ENCODE peak calls at places on chromosome 22, in four cellular contexts. One of them, this sample, is unnamed.

GRCh38 chr22:25167082-25167481 is 32.6 kb upstream of the CRYBB3 start:
- DNase-seq in H4: no peak
- DNase-seq in endothelial cell: no peak
- DNase-seq in iris pigment epithelial cell: no peak
- DNase-seq in this sample: no peak

GRCh38 chr22:39665661-39666431 is 95.3 kb downstream of the CACNA1I start:
- DNase-seq in iris pigment epithelial cell: no peak
- DNase-seq in H4: no peak
- DNase-seq in endothelial cell: no peak
- DNase-seq in this sample: no peak

GRCh38 chr22:37180531-37181231 is 7.4 kb downstream of the C1QTNF6 start:
- DNase-seq in endothelial cell: no peak
- DNase-seq in iris pigment epithelial cell: no peak
- DNase-seq in H4: no peak
- DNase-seq in this sample: no peak

GRCh38 chr22:20244744-20245576 is 23.2 kb downstream of the RTN4R start:
- DNase-seq in iris pigment epithelial cell: no peak
- DNase-seq in endothelial cell: no peak
- DNase-seq in H4: no peak
- DNase-seq in this sample: no peak

GRCh38 chr22:44151661-44152060 is 29.1 kb upstream of the PARVG start:
- DNase-seq in endothelial cell: no peak
- DNase-seq in iris pigment epithelial cell: peak; percentile 73
- DNase-seq in H4: peak; percentile 73
- DNase-seq in this sample: peak; percentile 69

GRCh38 chr22:50526849-50527801 is 1.7 kb upstream of the SCO2 start:
- DNase-seq in iris pigment epithelial cell: peak; percentile 23
- DNase-seq in H4: no peak
- DNase-seq in endothelial cell: no peak
- DNase-seq in this sample: no peak

GRCh38 chr22:37697540-37697835 is 640 bp downstream of the TRIOBP start:
- DNase-seq in endothelial cell: no peak
- DNase-seq in H4: no peak
- DNase-seq in iris pigment epithelial cell: no peak
- DNase-seq in this sample: no peak

GRCh38 chr22:50252081-50253045 is 1.3 kb upstream of the HDAC10 start:
- DNase-seq in iris pigment epithelial cell: peak; percentile 64
- DNase-seq in endothelial cell: peak; percentile 76
- DNase-seq in H4: peak; percentile 58
- DNase-seq in this sample: peak; percentile 77

GRCh38 chr22:49514656-49515055 is 313.0 kb downstream of the BRD1 start:
- DNase-seq in endothelial cell: no peak
- DNase-seq in iris pigment epithelial cell: no peak
- DNase-seq in H4: no peak
- DNase-seq in this sample: no peak

GRCh38 chr22:17767236-17768065 is 6.8 kb downstream of the BID start:
- DNase-seq in endothelial cell: no peak
- DNase-seq in H4: no peak
- DNase-seq in iris pigment epithelial cell: no peak
- DNase-seq in this sample: no peak

GRCh38 chr22:18023509-18024275 is 669 bp downstream of the MICAL3 start:
- DNase-seq in H4: peak; percentile 55
- DNase-seq in iris pigment epithelial cell: peak; percentile 73
- DNase-seq in endothelial cell: peak; percentile 48
- DNase-seq in this sample: peak; percentile 81

GRCh38 chr22:40377931-40378330 is 7.5 kb downstream of the SGSM3 start:
- DNase-seq in H4: no peak
- DNase-seq in iris pigment epithelial cell: no peak
- DNase-seq in endothelial cell: no peak
- DNase-seq in this sample: no peak

GRCh38 chr22:48057116-48057835 is 1294.8 kb downstream of the TBC1D22A start:
- DNase-seq in endothelial cell: no peak
- DNase-seq in iris pigment epithelial cell: no peak
- DNase-seq in H4: no peak
- DNase-seq in this sample: no peak

GRCh38 chr22:47207846-47208554 is 445.6 kb downstream of the TBC1D22A start:
- DNase-seq in iris pigment epithelial cell: no peak
- DNase-seq in endothelial cell: no peak
- DNase-seq in H4: no peak
- DNase-seq in this sample: no peak

GRCh38 chr22:41217553-41218157 is 12.5 kb downstream of the L3MBTL2 start:
- DNase-seq in H4: no peak
- DNase-seq in iris pigment epithelial cell: peak; percentile 92
- DNase-seq in endothelial cell: peak; percentile 65
- DNase-seq in this sample: peak; percentile 65

GRCh38 chr22:19559956-19560355 is 35.7 kb upstream of the CLDN5 start:
- DNase-seq in endothelial cell: no peak
- DNase-seq in H4: no peak
- DNase-seq in iris pigment epithelial cell: no peak
- DNase-seq in this sample: no peak

GRCh38 chr22:33335611-33336279 is 277.6 kb upstream of the SYN3 start:
- DNase-seq in endothelial cell: no peak
- DNase-seq in iris pigment epithelial cell: no peak
- DNase-seq in H4: no peak
- DNase-seq in this sample: no peak

GRCh38 chr22:20602589-20603164 is 95.3 kb downstream of the MED15 start:
- DNase-seq in H4: no peak
- DNase-seq in endothelial cell: no peak
- DNase-seq in iris pigment epithelial cell: no peak
- DNase-seq in this sample: no peak

GRCh38 chr22:32801001-32801435 is 487 bp upstream of the TIMP3 start:
- DNase-seq in iris pigment epithelial cell: no peak
- DNase-seq in H4: no peak
- DNase-seq in endothelial cell: no peak
- DNase-seq in this sample: no peak

GRCh38 chr22:47816121-47816915 is 1053.9 kb downstream of the TBC1D22A start:
- DNase-seq in endothelial cell: no peak
- DNase-seq in H4: no peak
- DNase-seq in iris pigment epithelial cell: no peak
- DNase-seq in this sample: no peak

GRCh38 chr22:40121463-40121862 is 56.3 kb upstream of the TNRC6B start:
- DNase-seq in H4: no peak
- DNase-seq in iris pigment epithelial cell: no peak
- DNase-seq in endothelial cell: no peak
- DNase-seq in this sample: no peak

GRCh38 chr22:26707581-26707980 is 50.2 kb downstream of the MIAT start:
- DNase-seq in endothelial cell: no peak
- DNase-seq in iris pigment epithelial cell: no peak
- DNase-seq in H4: no peak
- DNase-seq in this sample: no peak

GRCh38 chr22:50419116-50419515 is 55.7 kb downstream of the SBF1 start:
- DNase-seq in iris pigment epithelial cell: no peak
- DNase-seq in endothelial cell: no peak
- DNase-seq in H4: no peak
- DNase-seq in this sample: peak; percentile 39

GRCh38 chr22:36916034-36916433 is 2.6 kb downstream of the CSF2RB start:
- DNase-seq in iris pigment epithelial cell: no peak
- DNase-seq in H4: no peak
- DNase-seq in endothelial cell: no peak
- DNase-seq in this sample: no peak

GRCh38 chr22:30340911-30341685 is 14.4 kb upstream of the TBC1D10A start:
- DNase-seq in H4: no peak
- DNase-seq in endothelial cell: no peak
- DNase-seq in iris pigment epithelial cell: no peak
- DNase-seq in this sample: no peak

GRCh38 chr22:35910013-35910860 is 118.4 kb downstream of the RBFOX2 start:
- DNase-seq in H4: no peak
- DNase-seq in iris pigment epithelial cell: no peak
- DNase-seq in endothelial cell: no peak
- DNase-seq in this sample: no peak

GRCh38 chr22:35307892-35308291 is 8.2 kb downstream of the TOM1 start:
- DNase-seq in endothelial cell: peak; percentile 1
- DNase-seq in H4: no peak
- DNase-seq in iris pigment epithelial cell: no peak
- DNase-seq in this sample: no peak

GRCh38 chr22:40265783-40266182 is 80.5 kb upstream of the ADSL start:
- DNase-seq in endothelial cell: no peak
- DNase-seq in H4: no peak
- DNase-seq in iris pigment epithelial cell: no peak
- DNase-seq in this sample: no peak

GRCh38 chr22:41184679-41185078 is 20.4 kb upstream of the L3MBTL2 start:
- DNase-seq in iris pigment epithelial cell: no peak
- DNase-seq in endothelial cell: no peak
- DNase-seq in H4: no peak
- DNase-seq in this sample: no peak

GRCh38 chr22:37747090-37747714 is 50.4 kb downstream of the TRIOBP start:
- DNase-seq in H4: peak; percentile 35
- DNase-seq in iris pigment epithelial cell: peak; percentile 28
- DNase-seq in endothelial cell: peak; percentile 67
- DNase-seq in this sample: peak; percentile 83

GRCh38 chr22:46696225-46696518 is 41.9 kb downstream of the CERK start:
- DNase-seq in iris pigment epithelial cell: no peak
- DNase-seq in H4: no peak
- DNase-seq in endothelial cell: no peak
- DNase-seq in this sample: no peak

GRCh38 chr22:29201722-29202230 is 3.9 kb upstream of the EMID1 start:
- DNase-seq in iris pigment epithelial cell: no peak
- DNase-seq in H4: no peak
- DNase-seq in endothelial cell: no peak
- DNase-seq in this sample: no peak